ENCODE peak calls at places on chromosome 19, in seven cellular contexts. G is NCI-H2107; D is GM04503; Z is skeletal muscle cell; S is amygdala; K is NT2/D1; B is CD8-positive, alpha-beta T cell. A is an unnamed sample.

GRCh38 chr19:10000171-10000826 is 10.0 kb downstream of the COL5A3 start:
- DNase-seq in G (no peak), D (no peak), Z (no peak), S (no peak), K (peak; percentile 81), B (peak; percentile 39), A (peak; percentile 84)

GRCh38 chr19:14818588-14818987 is 16.4 kb downstream of the OR7A5 start:
- DNase-seq in G (no peak), D (no peak), Z (no peak), S (no peak), K (no peak), B (no peak), A (no peak)

GRCh38 chr19:31073485-31074221 is 275.6 kb downstream of the TSHZ3 start:
- DNase-seq in G (no peak), D (no peak), Z (no peak), S (no peak), K (no peak), B (no peak), A (no peak)

GRCh38 chr19:50510700-50511068 is 307 bp downstream of the JOSD2 start:
- DNase-seq in G (no peak), D (no peak), Z (no peak), S (no peak), K (peak; percentile 18), B (no peak), A (no peak)

GRCh38 chr19:28023064-28023463 is 1189.9 kb downstream of the UQCRFS1 start:
- DNase-seq in G (no peak), D (peak; percentile 22), Z (no peak), S (no peak), K (no peak), B (no peak), A (no peak)

GRCh38 chr19:40685016-40685526 is 5.4 kb downstream of the NUMBL start:
- DNase-seq in G (no peak), D (no peak), Z (no peak), S (no peak), K (no peak), B (no peak), A (no peak)

GRCh38 chr19:850221-850978 is 1.7 kb upstream of the ELANE start:
- DNase-seq in G (no peak), D (peak; percentile 73), Z (peak; percentile 91), S (no peak), K (no peak), B (no peak), A (no peak)

GRCh38 chr19:6241680-6242079 is 38.1 kb downstream of the MLLT1 start:
- DNase-seq in G (no peak), D (no peak), Z (no peak), S (peak; percentile 80), K (no peak), B (no peak), A (peak; percentile 74)

GRCh38 chr19:39472746-39473442 is 7.7 kb upstream of the TIMM50 start:
- DNase-seq in G (no peak), D (no peak), Z (no peak), S (no peak), K (no peak), B (no peak), A (no peak)

GRCh38 chr19:3061214-3062161 is 807 bp downstream of the TLE5 start:
- DNase-seq in G (no peak), D (no peak), Z (no peak), S (no peak), K (no peak), B (peak; percentile 79), A (no peak)

GRCh38 chr19:16527971-16528521 is 14.2 kb downstream of the CHERP start:
- DNase-seq in G (no peak), D (no peak), Z (no peak), S (no peak), K (no peak), B (peak; percentile 24), A (no peak)

A was measured in COLO829.